ENCODE peak calls at places on chromosomes 7 and 10, in six cellular contexts. One of them, this sample, is unnamed.
A peak's percentile ranks its signal among the peaks of the same experiment; 100 is the strongest.

GRCh38 chr10:52956451-52956850 is 183.9 kb upstream of the MBL2 start:
- DNase-seq in HCT116: no peak
- DNase-seq in GM12878: no peak
- DNase-seq in SK-N-SH: no peak
- DNase-seq in H1: no peak
- DNase-seq in HepG2: peak; percentile 8
- DNase-seq in this sample: no peak

GRCh38 chr7:28729685-28730084 is 228.4 kb downstream of the TRIL start:
- DNase-seq in GM12878: no peak
- DNase-seq in SK-N-SH: no peak
- DNase-seq in HCT116: no peak
- DNase-seq in HepG2: no peak
- DNase-seq in H1: no peak
- DNase-seq in this sample: no peak

GRCh38 chr7:70785427-70785826 is 346.5 kb upstream of the GALNT17 start:
- DNase-seq in H1: no peak
- DNase-seq in HCT116: no peak
- DNase-seq in SK-N-SH: no peak
- DNase-seq in HepG2: no peak
- DNase-seq in GM12878: no peak
- DNase-seq in this sample: no peak

GRCh38 chr10:92567952-92568600 is 5.8 kb downstream of the IDE start:
- DNase-seq in SK-N-SH: no peak
- DNase-seq in HepG2: no peak
- DNase-seq in H1: no peak
- DNase-seq in GM12878: no peak
- DNase-seq in HCT116: no peak
- DNase-seq in this sample: no peak

GRCh38 chr10:70500812-70501301 is 22.3 kb downstream of the PALD1 start:
- DNase-seq in H1: no peak
- DNase-seq in GM12878: no peak
- DNase-seq in HepG2: no peak
- DNase-seq in HCT116: no peak
- DNase-seq in SK-N-SH: no peak
- DNase-seq in this sample: no peak

GRCh38 chr7:106524690-106525059 is 136.3 kb downstream of the CCDC71L start:
- DNase-seq in H1: no peak
- DNase-seq in GM12878: no peak
- DNase-seq in HepG2: no peak
- DNase-seq in SK-N-SH: no peak
- DNase-seq in HCT116: no peak
- DNase-seq in this sample: no peak

GRCh38 chr10:80599424-80599847 is 61.7 kb downstream of the SH2D4B start:
- DNase-seq in HCT116: peak; percentile 59
- DNase-seq in GM12878: peak; percentile 57
- DNase-seq in H1: peak; percentile 68
- DNase-seq in SK-N-SH: peak; percentile 58
- DNase-seq in HepG2: peak; percentile 20
- DNase-seq in this sample: peak; percentile 77

GRCh38 chr7:132390705-132391104 is 185.6 kb downstream of the PLXNA4 start:
- DNase-seq in GM12878: no peak
- DNase-seq in H1: no peak
- DNase-seq in SK-N-SH: no peak
- DNase-seq in HepG2: no peak
- DNase-seq in HCT116: no peak
- DNase-seq in this sample: no peak

GRCh38 chr10:70296406-70296899 is 12.6 kb upstream of the NPFFR1 start:
- DNase-seq in GM12878: no peak
- DNase-seq in HepG2: no peak
- DNase-seq in H1: no peak
- DNase-seq in SK-N-SH: peak; percentile 80
- DNase-seq in HCT116: peak; percentile 44
- DNase-seq in this sample: no peak

GRCh38 chr7:97555845-97556431 is 175.9 kb upstream of the TAC1 start:
- DNase-seq in SK-N-SH: no peak
- DNase-seq in GM12878: no peak
- DNase-seq in HCT116: no peak
- DNase-seq in H1: no peak
- DNase-seq in HepG2: no peak
- DNase-seq in this sample: no peak

GRCh38 chr7:129225206-129225930 is 538 bp downstream of the AHCYL2 start:
- DNase-seq in HepG2: peak; percentile 20
- DNase-seq in GM12878: no peak
- DNase-seq in HCT116: no peak
- DNase-seq in H1: no peak
- DNase-seq in SK-N-SH: no peak
- DNase-seq in this sample: peak; percentile 25

GRCh38 chr7:66930341-66930740 is 9.3 kb downstream of the TMEM248 start:
- DNase-seq in HepG2: no peak
- DNase-seq in H1: peak; percentile 34
- DNase-seq in SK-N-SH: peak; percentile 44
- DNase-seq in HCT116: peak; percentile 24
- DNase-seq in GM12878: no peak
- DNase-seq in this sample: peak; percentile 52

GRCh38 chr7:108103566-108104298 is 26.4 kb downstream of the LAMB4 start:
- DNase-seq in HepG2: peak; percentile 54
- DNase-seq in GM12878: no peak
- DNase-seq in HCT116: no peak
- DNase-seq in H1: no peak
- DNase-seq in SK-N-SH: peak; percentile 34
- DNase-seq in this sample: no peak

GRCh38 chr10:60733826-60734225 is 44.5 kb upstream of the CDK1 start:
- DNase-seq in H1: no peak
- DNase-seq in HCT116: no peak
- DNase-seq in HepG2: no peak
- DNase-seq in SK-N-SH: peak; percentile 23
- DNase-seq in GM12878: no peak
- DNase-seq in this sample: no peak

GRCh38 chr7:30179016-30179436 is 44.2 kb downstream of the MTURN start:
- DNase-seq in HepG2: no peak
- DNase-seq in SK-N-SH: no peak
- DNase-seq in GM12878: peak; percentile 61
- DNase-seq in H1: no peak
- DNase-seq in HCT116: no peak
- DNase-seq in this sample: no peak

GRCh38 chr10:7950981-7951847 is 103.3 kb upstream of the GATA3 start:
- DNase-seq in HepG2: peak; percentile 37
- DNase-seq in H1: no peak
- DNase-seq in SK-N-SH: no peak
- DNase-seq in HCT116: no peak
- DNase-seq in GM12878: no peak
- DNase-seq in this sample: no peak

GRCh38 chr10:60479305-60480020 is 89.8 kb upstream of the ANK3 start:
- DNase-seq in SK-N-SH: no peak
- DNase-seq in HCT116: no peak
- DNase-seq in GM12878: no peak
- DNase-seq in H1: no peak
- DNase-seq in HepG2: no peak
- DNase-seq in this sample: no peak

GRCh38 chr10:61765176-61766087 is 102.7 kb downstream of the CABCOCO1 start:
- DNase-seq in H1: no peak
- DNase-seq in SK-N-SH: peak; percentile 44
- DNase-seq in HepG2: no peak
- DNase-seq in GM12878: no peak
- DNase-seq in HCT116: no peak
- DNase-seq in this sample: no peak

GRCh38 chr10:98919899-98920298 is 315.8 kb downstream of the HPSE2 start:
- DNase-seq in HepG2: no peak
- DNase-seq in SK-N-SH: no peak
- DNase-seq in HCT116: no peak
- DNase-seq in GM12878: no peak
- DNase-seq in H1: no peak
- DNase-seq in this sample: no peak

GRCh38 chr10:86017841-86018734 is 348.5 kb downstream of the GRID1 start:
- DNase-seq in HCT116: no peak
- DNase-seq in HepG2: no peak
- DNase-seq in H1: no peak
- DNase-seq in GM12878: peak; percentile 45
- DNase-seq in SK-N-SH: no peak
- DNase-seq in this sample: no peak

GRCh38 chr7:90825779-90826178 is 229.7 kb downstream of the CDK14 start:
- DNase-seq in H1: no peak
- DNase-seq in SK-N-SH: no peak
- DNase-seq in HCT116: no peak
- DNase-seq in GM12878: no peak
- DNase-seq in HepG2: no peak
- DNase-seq in this sample: no peak

GRCh38 chr10:10293431-10293830 is 724.2 kb upstream of the CELF2 start:
- DNase-seq in GM12878: no peak
- DNase-seq in H1: peak; percentile 9
- DNase-seq in HCT116: no peak
- DNase-seq in SK-N-SH: no peak
- DNase-seq in HepG2: no peak
- DNase-seq in this sample: peak; percentile 39

GRCh38 chr7:7917593-7917992 is 51.0 kb upstream of the GLCCI1 start:
- DNase-seq in HCT116: no peak
- DNase-seq in SK-N-SH: no peak
- DNase-seq in GM12878: no peak
- DNase-seq in H1: no peak
- DNase-seq in HepG2: no peak
- DNase-seq in this sample: no peak

GRCh38 chr7:12683678-12684077 is 3.8 kb upstream of the ARL4A start:
- DNase-seq in HCT116: no peak
- DNase-seq in SK-N-SH: peak; percentile 39
- DNase-seq in GM12878: no peak
- DNase-seq in HepG2: no peak
- DNase-seq in H1: no peak
- DNase-seq in this sample: no peak

GRCh38 chr10:131684976-131685375 is 215.8 kb upstream of the PPP2R2D start:
- DNase-seq in GM12878: no peak
- DNase-seq in SK-N-SH: no peak
- DNase-seq in HCT116: no peak
- DNase-seq in HepG2: no peak
- DNase-seq in H1: no peak
- DNase-seq in this sample: no peak

GRCh38 chr7:141640239-141640840 is 61.6 kb downstream of the DENND11 start:
- DNase-seq in H1: no peak
- DNase-seq in HepG2: no peak
- DNase-seq in HCT116: no peak
- DNase-seq in GM12878: no peak
- DNase-seq in SK-N-SH: no peak
- DNase-seq in this sample: no peak

GRCh38 chr7:27575647-27576046 is 87.0 kb downstream of the HIBADH start:
- DNase-seq in HepG2: no peak
- DNase-seq in GM12878: no peak
- DNase-seq in H1: no peak
- DNase-seq in HCT116: no peak
- DNase-seq in SK-N-SH: no peak
- DNase-seq in this sample: no peak

GRCh38 chr7:83130191-83130590 is 32.5 kb downstream of the PCLO start:
- DNase-seq in H1: no peak
- DNase-seq in SK-N-SH: no peak
- DNase-seq in HCT116: no peak
- DNase-seq in GM12878: no peak
- DNase-seq in HepG2: no peak
- DNase-seq in this sample: no peak

GRCh38 chr7:44867073-44867990 is 18.0 kb downstream of the PURB start:
- DNase-seq in HepG2: peak; percentile 32
- DNase-seq in HCT116: peak; percentile 19
- DNase-seq in SK-N-SH: no peak
- DNase-seq in GM12878: no peak
- DNase-seq in H1: no peak
- DNase-seq in this sample: no peak

GRCh38 chr10:95327367-95327766 is 36.6 kb upstream of the PDLIM1 start:
- DNase-seq in H1: no peak
- DNase-seq in HepG2: no peak
- DNase-seq in SK-N-SH: peak; percentile 48
- DNase-seq in GM12878: no peak
- DNase-seq in HCT116: no peak
- DNase-seq in this sample: no peak

GRCh38 chr10:89207181-89207800 is at the start of gene CH25H:
- DNase-seq in GM12878: no peak
- DNase-seq in HCT116: no peak
- DNase-seq in SK-N-SH: peak; percentile 72
- DNase-seq in HepG2: no peak
- DNase-seq in H1: no peak
- DNase-seq in this sample: no peak

GRCh38 chr7:94540428-94540827 is 30.8 kb downstream of the CASD1 start:
- DNase-seq in HCT116: no peak
- DNase-seq in HepG2: no peak
- DNase-seq in GM12878: no peak
- DNase-seq in SK-N-SH: no peak
- DNase-seq in H1: no peak
- DNase-seq in this sample: no peak

GRCh38 chr7:110604206-110604605 is 486.7 kb upstream of the LRRN3 start:
- DNase-seq in HCT116: no peak
- DNase-seq in SK-N-SH: no peak
- DNase-seq in HepG2: no peak
- DNase-seq in GM12878: no peak
- DNase-seq in H1: no peak
- DNase-seq in this sample: no peak
- TF ChIP-seq YY1 in HCT116: no peak
- TF ChIP-seq YY1 in SK-N-SH: no peak
- TF ChIP-seq YY1 in HepG2: no peak
- TF ChIP-seq YY1 in GM12878: no peak
- TF ChIP-seq YY1 in H1: no peak
- TF ChIP-seq YY1 in this sample: no peak

GRCh38 chr7:5627745-5628547 is 153.5 kb downstream of the RNF216 start:
- DNase-seq in SK-N-SH: peak; percentile 76
- DNase-seq in H1: no peak
- DNase-seq in HepG2: no peak
- DNase-seq in GM12878: no peak
- DNase-seq in HCT116: no peak
- DNase-seq in this sample: no peak
- H3K36me3 ChIP-seq in SK-N-SH: peaks cover 29% of the 10 kb centered on the region
- H3K36me3 ChIP-seq in H1: peaks cover under 1% of the 10 kb centered on the region
- H3K36me3 ChIP-seq in HepG2: peaks cover 56% of the 10 kb centered on the region
- H3K36me3 ChIP-seq in GM12878: peaks cover 20% of the 10 kb centered on the region
- H3K36me3 ChIP-seq in HCT116: peaks cover 2% of the 10 kb centered on the region
- H3K36me3 ChIP-seq in this sample: peaks cover 44% of the 10 kb centered on the region

DNA sequence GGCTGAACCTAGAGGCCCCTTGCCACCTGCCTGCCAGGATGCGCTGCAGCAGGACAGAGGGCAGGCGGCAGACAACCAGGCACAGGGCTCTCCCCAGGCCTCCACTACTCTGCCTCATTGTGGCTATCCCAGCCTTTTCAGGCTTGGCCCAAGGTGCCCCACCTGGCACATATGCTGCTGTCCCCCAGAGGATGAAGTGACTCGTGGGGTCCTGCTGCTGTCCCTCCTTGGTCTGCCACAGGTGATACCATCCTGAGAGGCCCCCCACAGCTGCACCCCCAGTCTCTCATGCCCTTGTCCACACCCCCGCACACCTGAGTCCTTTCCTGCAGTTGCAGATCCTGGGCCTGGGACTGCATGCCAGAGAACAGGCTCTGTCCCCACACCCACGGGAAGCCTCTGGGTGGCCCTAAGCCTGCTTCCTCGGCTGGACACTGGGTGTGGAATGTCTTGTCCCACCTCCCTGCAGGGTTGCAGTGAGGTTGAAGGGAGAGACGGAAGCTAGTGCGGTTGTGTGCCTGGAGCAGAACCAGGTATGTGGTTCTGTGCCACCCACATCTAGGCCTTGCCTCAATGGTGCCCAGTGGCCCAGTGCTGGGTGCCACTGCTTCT is 55.3 kb downstream of the RASGEF1A start:
- DNase-seq in HepG2: no peak
- DNase-seq in SK-N-SH: no peak
- DNase-seq in H1: no peak
- DNase-seq in HCT116: no peak
- DNase-seq in GM12878: no peak
- DNase-seq in this sample: no peak
- H3K27me3 ChIP-seq in HepG2: peaks cover 28% of the 10 kb centered on the region
- H3K27me3 ChIP-seq in SK-N-SH: no peaks in the 10 kb centered on the region
- H3K27me3 ChIP-seq in H1: no peaks in the 10 kb centered on the region
- H3K27me3 ChIP-seq in HCT116: no peaks in the 10 kb centered on the region
- H3K27me3 ChIP-seq in GM12878: no peaks in the 10 kb centered on the region
- H3K27me3 ChIP-seq in this sample: no peaks in the 10 kb centered on the region

GRCh38 chr10:73591578-73591902 is 398 bp upstream of the USP54 start:
- DNase-seq in HepG2: peak; percentile 45
- DNase-seq in SK-N-SH: no peak
- DNase-seq in GM12878: no peak
- DNase-seq in HCT116: no peak
- DNase-seq in H1: peak; percentile 7
- DNase-seq in this sample: no peak
- TF ChIP-seq YY1 in HepG2: no peak
- TF ChIP-seq YY1 in SK-N-SH: no peak
- TF ChIP-seq YY1 in GM12878: no peak
- TF ChIP-seq YY1 in HCT116: no peak
- TF ChIP-seq YY1 in H1: no peak
- TF ChIP-seq YY1 in this sample: no peak